ENCODE peak calls at places on chromosomes 5 and 9, in four cellular contexts. One of them, this sample, is unnamed.

GRCh38 chr5:41796061-41796460 is 74.2 kb downstream of the OXCT1 start:
- DNase-seq in occipital lobe: no peak
- DNase-seq in GM13976: no peak
- DNase-seq in GM13977: no peak
- DNase-seq in this sample: no peak

GRCh38 chr9:120390637-120391190 is 189.3 kb downstream of the CDK5RAP2 start:
- DNase-seq in occipital lobe: no peak
- DNase-seq in GM13976: no peak
- DNase-seq in GM13977: no peak
- DNase-seq in this sample: no peak

GRCh38 chr9:36969216-36969771 is 64.8 kb downstream of the PAX5 start:
- DNase-seq in GM13976: no peak
- DNase-seq in occipital lobe: no peak
- DNase-seq in GM13977: no peak
- DNase-seq in this sample: no peak

GRCh38 chr5:149913449-149914419 is 30.9 kb downstream of the PDE6A start:
- DNase-seq in GM13977: no peak
- DNase-seq in GM13976: no peak
- DNase-seq in occipital lobe: no peak
- DNase-seq in this sample: no peak

GRCh38 chr9:113349434-113350337 is at the start of gene BSPRY:
- DNase-seq in occipital lobe: no peak
- DNase-seq in GM13977: peak
- DNase-seq in GM13976: peak
- DNase-seq in this sample: no peak

GRCh38 chr5:149962040-149962439 is 1.5 kb downstream of the SLC26A2 start:
- DNase-seq in occipital lobe: no peak
- DNase-seq in GM13977: peak
- DNase-seq in GM13976: no peak
- DNase-seq in this sample: no peak

GRCh38 chr5:169169786-169170185 is 131.2 kb downstream of the SLIT3 start:
- DNase-seq in occipital lobe: no peak
- DNase-seq in GM13976: no peak
- DNase-seq in GM13977: no peak
- DNase-seq in this sample: no peak

GRCh38 chr9:108134501-108135128 is 645.0 kb upstream of the KLF4 start:
- DNase-seq in occipital lobe: no peak
- DNase-seq in GM13977: no peak
- DNase-seq in GM13976: no peak
- DNase-seq in this sample: no peak

GRCh38 chr5:31280210-31280609 is 86.7 kb downstream of the CDH6 start:
- DNase-seq in occipital lobe: no peak
- DNase-seq in GM13977: no peak
- DNase-seq in GM13976: no peak
- DNase-seq in this sample: no peak

GRCh38 chr9:92325991-92326500 is 293 bp downstream of the CENPP start:
- DNase-seq in GM13977: peak
- DNase-seq in GM13976: peak
- DNase-seq in occipital lobe: no peak
- DNase-seq in this sample: no peak

GRCh38 chr5:143002459-143003327 is 232.5 kb downstream of the ARHGAP26 start:
- DNase-seq in occipital lobe: no peak
- DNase-seq in GM13977: peak
- DNase-seq in GM13976: peak
- DNase-seq in this sample: no peak

GRCh38 chr5:141001854-141002666 is 35.8 kb downstream of the PCDHAC2 start:
- DNase-seq in occipital lobe: no peak
- DNase-seq in GM13977: no peak
- DNase-seq in GM13976: no peak
- DNase-seq in this sample: peak

GRCh38 chr9:87307810-87308209 is 189.9 kb upstream of the DAPK1 start:
- DNase-seq in GM13976: no peak
- DNase-seq in occipital lobe: no peak
- DNase-seq in GM13977: no peak
- DNase-seq in this sample: no peak

GRCh38 chr5:14144586-14145355 is 1.6 kb downstream of the TRIO start:
- DNase-seq in GM13977: peak
- DNase-seq in occipital lobe: peak
- DNase-seq in GM13976: peak
- DNase-seq in this sample: peak

GRCh38 chr9:119588874-119589560 is 219.8 kb upstream of the BRINP1 start:
- DNase-seq in occipital lobe: no peak
- DNase-seq in GM13976: no peak
- DNase-seq in GM13977: no peak
- DNase-seq in this sample: no peak

GRCh38 chr5:149831492-149831891 is 101.4 kb downstream of the PPARGC1B start:
- DNase-seq in occipital lobe: no peak
- DNase-seq in GM13976: peak
- DNase-seq in GM13977: peak
- DNase-seq in this sample: no peak

GRCh38 chr9:126378761-126379160 is 52.1 kb downstream of the MVB12B start:
- DNase-seq in GM13976: no peak
- DNase-seq in occipital lobe: no peak
- DNase-seq in GM13977: no peak
- DNase-seq in this sample: no peak

GRCh38 chr9:35962126-35962906 is 4.4 kb upstream of the OR2S2 start:
- DNase-seq in GM13976: no peak
- DNase-seq in occipital lobe: no peak
- DNase-seq in GM13977: no peak
- DNase-seq in this sample: no peak

GRCh38 chr5:144273232-144274027 is 102.8 kb downstream of the KCTD16 start:
- DNase-seq in occipital lobe: no peak
- DNase-seq in GM13977: no peak
- DNase-seq in GM13976: no peak
- DNase-seq in this sample: no peak

GRCh38 chr9:83034026-83034425 is 28.9 kb downstream of the RASEF start:
- DNase-seq in occipital lobe: no peak
- DNase-seq in GM13977: no peak
- DNase-seq in GM13976: no peak
- DNase-seq in this sample: no peak

GRCh38 chr9:122121391-122121790 is 28.3 kb upstream of the TTLL11 start:
- DNase-seq in GM13977: no peak
- DNase-seq in occipital lobe: no peak
- DNase-seq in GM13976: no peak
- DNase-seq in this sample: no peak

GRCh38 chr5:67878911-67879310 is 336.6 kb upstream of the PIK3R1 start:
- DNase-seq in GM13976: no peak
- DNase-seq in occipital lobe: no peak
- DNase-seq in GM13977: no peak
- DNase-seq in this sample: no peak

GRCh38 chr5:1443991-1444360 is 1.3 kb downstream of the SLC6A3 start:
- DNase-seq in GM13976: no peak
- DNase-seq in occipital lobe: no peak
- DNase-seq in GM13977: no peak
- DNase-seq in this sample: peak

GRCh38 chr9:125759812-125760134 is 12.6 kb downstream of the PBX3 start:
- DNase-seq in occipital lobe: no peak
- DNase-seq in GM13976: no peak
- DNase-seq in GM13977: no peak
- DNase-seq in this sample: peak

GRCh38 chr5:79396265-79396664 is 117.7 kb downstream of the HOMER1 start:
- DNase-seq in GM13977: no peak
- DNase-seq in GM13976: no peak
- DNase-seq in occipital lobe: no peak
- DNase-seq in this sample: peak

GRCh38 chr5:102869230-102869629 is 114.1 kb downstream of the PAM start:
- DNase-seq in GM13977: no peak
- DNase-seq in occipital lobe: no peak
- DNase-seq in GM13976: no peak
- DNase-seq in this sample: no peak

GRCh38 chr9:15837079-15837679 is 284.3 kb downstream of the CCDC171 start:
- DNase-seq in occipital lobe: no peak
- DNase-seq in GM13977: peak
- DNase-seq in GM13976: peak
- DNase-seq in this sample: no peak

GRCh38 chr5:149445739-149446369 is 66.8 kb upstream of the IL17B start:
- DNase-seq in GM13976: no peak
- DNase-seq in GM13977: no peak
- DNase-seq in occipital lobe: no peak
- DNase-seq in this sample: no peak

GRCh38 chr5:35151151-35151920 is 79.0 kb downstream of the PRLR start:
- DNase-seq in GM13977: no peak
- DNase-seq in occipital lobe: no peak
- DNase-seq in GM13976: no peak
- DNase-seq in this sample: no peak

GRCh38 chr5:72288923-72289322 is 31.1 kb downstream of the MRPS27 start:
- DNase-seq in occipital lobe: peak
- DNase-seq in GM13976: no peak
- DNase-seq in GM13977: no peak
- DNase-seq in this sample: no peak

GRCh38 chr5:141513021-141513626 is 24.2 kb downstream of the PCDHGC5 start:
- DNase-seq in GM13977: peak
- DNase-seq in occipital lobe: peak
- DNase-seq in GM13976: no peak
- DNase-seq in this sample: peak

GRCh38 chr9:14538529-14538928 is 154.7 kb downstream of the ZDHHC21 start:
- DNase-seq in GM13977: no peak
- DNase-seq in GM13976: no peak
- DNase-seq in occipital lobe: no peak
- DNase-seq in this sample: no peak